ENCODE peak calls at places on chromosomes 11 and 22, in nine cellular contexts. One of them, this sample, is unnamed.

GRCh38 chr11:108818971-108819370 is 154.1 kb downstream of the DDX10 start:
- DNase-seq in CD8-positive, alpha-beta memory T cell: no peak
- DNase-seq in stimulated activated CD8-positive, alpha-beta memory T cell treated with anti-CD3 and anti-CD28 coated beads, Interleukin-4, amount 100 ng/mL, for 1 hour: no peak
- DNase-seq in EL: no peak
- DNase-seq in HS-27A: no peak
- DNase-seq in bronchial epithelial cell: no peak
- DNase-seq in activated T-cell treated with anti-CD3 and anti-CD28 coated beads for 1 hour: no peak
- DNase-seq in dermis blood vessel endothelial cell: no peak
- DNase-seq in activated CD4-positive, CD25-positive, alpha-beta regulatory T cell: no peak
- DNase-seq in this sample: no peak

GRCh38 chr11:111603633-111604130 is 1.4 kb downstream of the SIK2 start:
- DNase-seq in bronchial epithelial cell: peak
- DNase-seq in activated T-cell treated with anti-CD3 and anti-CD28 coated beads for 1 hour: no peak
- DNase-seq in activated CD4-positive, CD25-positive, alpha-beta regulatory T cell: no peak
- DNase-seq in stimulated activated CD8-positive, alpha-beta memory T cell treated with anti-CD3 and anti-CD28 coated beads, Interleukin-4, amount 100 ng/mL, for 1 hour: no peak
- DNase-seq in EL: peak
- DNase-seq in CD8-positive, alpha-beta memory T cell: no peak
- DNase-seq in HS-27A: no peak
- DNase-seq in dermis blood vessel endothelial cell: peak
- DNase-seq in this sample: no peak

GRCh38 chr11:92775277-92775676 is 194.2 kb upstream of the MTNR1B start:
- DNase-seq in EL: no peak
- DNase-seq in stimulated activated CD8-positive, alpha-beta memory T cell treated with anti-CD3 and anti-CD28 coated beads, Interleukin-4, amount 100 ng/mL, for 1 hour: no peak
- DNase-seq in dermis blood vessel endothelial cell: no peak
- DNase-seq in CD8-positive, alpha-beta memory T cell: no peak
- DNase-seq in HS-27A: no peak
- DNase-seq in bronchial epithelial cell: no peak
- DNase-seq in activated CD4-positive, CD25-positive, alpha-beta regulatory T cell: no peak
- DNase-seq in activated T-cell treated with anti-CD3 and anti-CD28 coated beads for 1 hour: no peak
- DNase-seq in this sample: no peak

GRCh38 chr11:100676901-100677300 is 10.2 kb upstream of the ARHGAP42 start:
- DNase-seq in dermis blood vessel endothelial cell: no peak
- DNase-seq in activated T-cell treated with anti-CD3 and anti-CD28 coated beads for 1 hour: no peak
- DNase-seq in CD8-positive, alpha-beta memory T cell: no peak
- DNase-seq in HS-27A: no peak
- DNase-seq in bronchial epithelial cell: peak
- DNase-seq in EL: no peak
- DNase-seq in stimulated activated CD8-positive, alpha-beta memory T cell treated with anti-CD3 and anti-CD28 coated beads, Interleukin-4, amount 100 ng/mL, for 1 hour: no peak
- DNase-seq in activated CD4-positive, CD25-positive, alpha-beta regulatory T cell: no peak
- DNase-seq in this sample: no peak

GRCh38 chr11:96794152-96794551 is 404.3 kb downstream of the JRKL start:
- DNase-seq in stimulated activated CD8-positive, alpha-beta memory T cell treated with anti-CD3 and anti-CD28 coated beads, Interleukin-4, amount 100 ng/mL, for 1 hour: no peak
- DNase-seq in CD8-positive, alpha-beta memory T cell: no peak
- DNase-seq in dermis blood vessel endothelial cell: no peak
- DNase-seq in activated T-cell treated with anti-CD3 and anti-CD28 coated beads for 1 hour: no peak
- DNase-seq in EL: peak
- DNase-seq in HS-27A: no peak
- DNase-seq in bronchial epithelial cell: no peak
- DNase-seq in activated CD4-positive, CD25-positive, alpha-beta regulatory T cell: no peak
- DNase-seq in this sample: no peak

GRCh38 chr11:66011239-66011784 is 496 bp upstream of the CST6 start:
- DNase-seq in HS-27A: no peak
- DNase-seq in EL: peak
- DNase-seq in activated T-cell treated with anti-CD3 and anti-CD28 coated beads for 1 hour: no peak
- DNase-seq in dermis blood vessel endothelial cell: no peak
- DNase-seq in bronchial epithelial cell: peak
- DNase-seq in CD8-positive, alpha-beta memory T cell: no peak
- DNase-seq in activated CD4-positive, CD25-positive, alpha-beta regulatory T cell: no peak
- DNase-seq in stimulated activated CD8-positive, alpha-beta memory T cell treated with anti-CD3 and anti-CD28 coated beads, Interleukin-4, amount 100 ng/mL, for 1 hour: no peak
- DNase-seq in this sample: no peak

GRCh38 chr22:32801436-32802290 is at the start of gene TIMP3:
- DNase-seq in HS-27A: no peak
- DNase-seq in bronchial epithelial cell: no peak
- DNase-seq in stimulated activated CD8-positive, alpha-beta memory T cell treated with anti-CD3 and anti-CD28 coated beads, Interleukin-4, amount 100 ng/mL, for 1 hour: no peak
- DNase-seq in EL: peak
- DNase-seq in activated CD4-positive, CD25-positive, alpha-beta regulatory T cell: no peak
- DNase-seq in dermis blood vessel endothelial cell: peak
- DNase-seq in activated T-cell treated with anti-CD3 and anti-CD28 coated beads for 1 hour: no peak
- DNase-seq in CD8-positive, alpha-beta memory T cell: no peak
- DNase-seq in this sample: peak

GRCh38 chr11:72113170-72113808 is 794 bp upstream of the ANAPC15 start:
- DNase-seq in activated CD4-positive, CD25-positive, alpha-beta regulatory T cell: no peak
- DNase-seq in activated T-cell treated with anti-CD3 and anti-CD28 coated beads for 1 hour: no peak
- DNase-seq in dermis blood vessel endothelial cell: no peak
- DNase-seq in CD8-positive, alpha-beta memory T cell: no peak
- DNase-seq in EL: peak
- DNase-seq in HS-27A: no peak
- DNase-seq in bronchial epithelial cell: peak
- DNase-seq in stimulated activated CD8-positive, alpha-beta memory T cell treated with anti-CD3 and anti-CD28 coated beads, Interleukin-4, amount 100 ng/mL, for 1 hour: no peak
- DNase-seq in this sample: no peak

GRCh38 chr11:68438658-68439259 is 21.8 kb upstream of the PPP6R3 start:
- DNase-seq in bronchial epithelial cell: no peak
- DNase-seq in dermis blood vessel endothelial cell: no peak
- DNase-seq in EL: no peak
- DNase-seq in activated T-cell treated with anti-CD3 and anti-CD28 coated beads for 1 hour: no peak
- DNase-seq in HS-27A: no peak
- DNase-seq in stimulated activated CD8-positive, alpha-beta memory T cell treated with anti-CD3 and anti-CD28 coated beads, Interleukin-4, amount 100 ng/mL, for 1 hour: no peak
- DNase-seq in activated CD4-positive, CD25-positive, alpha-beta regulatory T cell: no peak
- DNase-seq in CD8-positive, alpha-beta memory T cell: no peak
- DNase-seq in this sample: no peak

GRCh38 chr11:94805994-94806393 is 37.8 kb downstream of the AMOTL1 start:
- DNase-seq in bronchial epithelial cell: no peak
- DNase-seq in stimulated activated CD8-positive, alpha-beta memory T cell treated with anti-CD3 and anti-CD28 coated beads, Interleukin-4, amount 100 ng/mL, for 1 hour: no peak
- DNase-seq in activated T-cell treated with anti-CD3 and anti-CD28 coated beads for 1 hour: no peak
- DNase-seq in HS-27A: no peak
- DNase-seq in activated CD4-positive, CD25-positive, alpha-beta regulatory T cell: no peak
- DNase-seq in dermis blood vessel endothelial cell: no peak
- DNase-seq in CD8-positive, alpha-beta memory T cell: no peak
- DNase-seq in EL: no peak
- DNase-seq in this sample: no peak

GRCh38 chr11:119586181-119586580 is 142.8 kb downstream of the NECTIN1 start:
- DNase-seq in HS-27A: no peak
- DNase-seq in CD8-positive, alpha-beta memory T cell: no peak
- DNase-seq in stimulated activated CD8-positive, alpha-beta memory T cell treated with anti-CD3 and anti-CD28 coated beads, Interleukin-4, amount 100 ng/mL, for 1 hour: no peak
- DNase-seq in bronchial epithelial cell: peak
- DNase-seq in activated T-cell treated with anti-CD3 and anti-CD28 coated beads for 1 hour: no peak
- DNase-seq in activated CD4-positive, CD25-positive, alpha-beta regulatory T cell: no peak
- DNase-seq in dermis blood vessel endothelial cell: no peak
- DNase-seq in EL: no peak
- DNase-seq in this sample: no peak

GRCh38 chr22:32020117-32020516 is 22.9 kb upstream of the SLC5A1 start:
- DNase-seq in activated CD4-positive, CD25-positive, alpha-beta regulatory T cell: no peak
- DNase-seq in EL: peak
- DNase-seq in CD8-positive, alpha-beta memory T cell: no peak
- DNase-seq in dermis blood vessel endothelial cell: peak
- DNase-seq in activated T-cell treated with anti-CD3 and anti-CD28 coated beads for 1 hour: no peak
- DNase-seq in bronchial epithelial cell: peak
- DNase-seq in stimulated activated CD8-positive, alpha-beta memory T cell treated with anti-CD3 and anti-CD28 coated beads, Interleukin-4, amount 100 ng/mL, for 1 hour: no peak
- DNase-seq in HS-27A: peak
- DNase-seq in this sample: no peak

GRCh38 chr11:100932474-100933100 is 197.0 kb downstream of the PGR start:
- DNase-seq in dermis blood vessel endothelial cell: peak
- DNase-seq in activated T-cell treated with anti-CD3 and anti-CD28 coated beads for 1 hour: no peak
- DNase-seq in CD8-positive, alpha-beta memory T cell: no peak
- DNase-seq in activated CD4-positive, CD25-positive, alpha-beta regulatory T cell: no peak
- DNase-seq in HS-27A: no peak
- DNase-seq in stimulated activated CD8-positive, alpha-beta memory T cell treated with anti-CD3 and anti-CD28 coated beads, Interleukin-4, amount 100 ng/mL, for 1 hour: no peak
- DNase-seq in bronchial epithelial cell: peak
- DNase-seq in EL: peak
- DNase-seq in this sample: peak

GRCh38 chr11:89495951-89496350 is 4.8 kb upstream of the NOX4 start:
- DNase-seq in dermis blood vessel endothelial cell: peak
- DNase-seq in bronchial epithelial cell: peak
- DNase-seq in CD8-positive, alpha-beta memory T cell: no peak
- DNase-seq in EL: peak
- DNase-seq in stimulated activated CD8-positive, alpha-beta memory T cell treated with anti-CD3 and anti-CD28 coated beads, Interleukin-4, amount 100 ng/mL, for 1 hour: no peak
- DNase-seq in HS-27A: peak
- DNase-seq in activated T-cell treated with anti-CD3 and anti-CD28 coated beads for 1 hour: no peak
- DNase-seq in activated CD4-positive, CD25-positive, alpha-beta regulatory T cell: no peak
- DNase-seq in this sample: no peak

GRCh38 chr11:115552151-115552550 is 47.9 kb upstream of the CADM1 start:
- DNase-seq in stimulated activated CD8-positive, alpha-beta memory T cell treated with anti-CD3 and anti-CD28 coated beads, Interleukin-4, amount 100 ng/mL, for 1 hour: no peak
- DNase-seq in dermis blood vessel endothelial cell: no peak
- DNase-seq in CD8-positive, alpha-beta memory T cell: no peak
- DNase-seq in EL: no peak
- DNase-seq in bronchial epithelial cell: no peak
- DNase-seq in activated T-cell treated with anti-CD3 and anti-CD28 coated beads for 1 hour: no peak
- DNase-seq in HS-27A: no peak
- DNase-seq in activated CD4-positive, CD25-positive, alpha-beta regulatory T cell: no peak
- DNase-seq in this sample: peak

GRCh38 chr11:5232150-5232549 is 2.1 kb downstream of the HBD start:
- DNase-seq in dermis blood vessel endothelial cell: no peak
- DNase-seq in stimulated activated CD8-positive, alpha-beta memory T cell treated with anti-CD3 and anti-CD28 coated beads, Interleukin-4, amount 100 ng/mL, for 1 hour: no peak
- DNase-seq in EL: no peak
- DNase-seq in activated CD4-positive, CD25-positive, alpha-beta regulatory T cell: no peak
- DNase-seq in CD8-positive, alpha-beta memory T cell: no peak
- DNase-seq in activated T-cell treated with anti-CD3 and anti-CD28 coated beads for 1 hour: no peak
- DNase-seq in bronchial epithelial cell: no peak
- DNase-seq in HS-27A: no peak
- DNase-seq in this sample: no peak

GRCh38 chr11:16780698-16781550 is 42.5 kb downstream of the C11orf58 start:
- DNase-seq in stimulated activated CD8-positive, alpha-beta memory T cell treated with anti-CD3 and anti-CD28 coated beads, Interleukin-4, amount 100 ng/mL, for 1 hour: no peak
- DNase-seq in CD8-positive, alpha-beta memory T cell: no peak
- DNase-seq in bronchial epithelial cell: no peak
- DNase-seq in dermis blood vessel endothelial cell: no peak
- DNase-seq in activated T-cell treated with anti-CD3 and anti-CD28 coated beads for 1 hour: no peak
- DNase-seq in activated CD4-positive, CD25-positive, alpha-beta regulatory T cell: no peak
- DNase-seq in EL: no peak
- DNase-seq in HS-27A: no peak
- DNase-seq in this sample: no peak

GRCh38 chr11:72617080-72617744 is 57.0 kb downstream of the PDE2A start:
- DNase-seq in activated CD4-positive, CD25-positive, alpha-beta regulatory T cell: no peak
- DNase-seq in bronchial epithelial cell: no peak
- DNase-seq in CD8-positive, alpha-beta memory T cell: no peak
- DNase-seq in dermis blood vessel endothelial cell: no peak
- DNase-seq in stimulated activated CD8-positive, alpha-beta memory T cell treated with anti-CD3 and anti-CD28 coated beads, Interleukin-4, amount 100 ng/mL, for 1 hour: no peak
- DNase-seq in EL: peak
- DNase-seq in activated T-cell treated with anti-CD3 and anti-CD28 coated beads for 1 hour: no peak
- DNase-seq in HS-27A: no peak
- DNase-seq in this sample: no peak

GRCh38 chr11:72454791-72455190 is 20.5 kb upstream of the CLPB start:
- DNase-seq in activated T-cell treated with anti-CD3 and anti-CD28 coated beads for 1 hour: no peak
- DNase-seq in stimulated activated CD8-positive, alpha-beta memory T cell treated with anti-CD3 and anti-CD28 coated beads, Interleukin-4, amount 100 ng/mL, for 1 hour: no peak
- DNase-seq in activated CD4-positive, CD25-positive, alpha-beta regulatory T cell: no peak
- DNase-seq in EL: no peak
- DNase-seq in bronchial epithelial cell: no peak
- DNase-seq in dermis blood vessel endothelial cell: no peak
- DNase-seq in HS-27A: no peak
- DNase-seq in CD8-positive, alpha-beta memory T cell: no peak
- DNase-seq in this sample: no peak

GRCh38 chr11:127962416-127962815 is 624.9 kb downstream of the ETS1 start:
- DNase-seq in EL: no peak
- DNase-seq in activated T-cell treated with anti-CD3 and anti-CD28 coated beads for 1 hour: no peak
- DNase-seq in bronchial epithelial cell: no peak
- DNase-seq in HS-27A: no peak
- DNase-seq in stimulated activated CD8-positive, alpha-beta memory T cell treated with anti-CD3 and anti-CD28 coated beads, Interleukin-4, amount 100 ng/mL, for 1 hour: no peak
- DNase-seq in dermis blood vessel endothelial cell: no peak
- DNase-seq in activated CD4-positive, CD25-positive, alpha-beta regulatory T cell: no peak
- DNase-seq in CD8-positive, alpha-beta memory T cell: no peak
- DNase-seq in this sample: no peak

GRCh38 chr22:46289244-46289891 is 7.3 kb upstream of the GTSE1 start:
- DNase-seq in HS-27A: no peak
- DNase-seq in activated T-cell treated with anti-CD3 and anti-CD28 coated beads for 1 hour: no peak
- DNase-seq in activated CD4-positive, CD25-positive, alpha-beta regulatory T cell: no peak
- DNase-seq in dermis blood vessel endothelial cell: no peak
- DNase-seq in bronchial epithelial cell: no peak
- DNase-seq in CD8-positive, alpha-beta memory T cell: no peak
- DNase-seq in stimulated activated CD8-positive, alpha-beta memory T cell treated with anti-CD3 and anti-CD28 coated beads, Interleukin-4, amount 100 ng/mL, for 1 hour: no peak
- DNase-seq in EL: no peak
- DNase-seq in this sample: no peak

GRCh38 chr11:118305726-118306125 is 1.2 kb downstream of the CD3E start:
- DNase-seq in activated T-cell treated with anti-CD3 and anti-CD28 coated beads for 1 hour: peak
- DNase-seq in HS-27A: no peak
- DNase-seq in stimulated activated CD8-positive, alpha-beta memory T cell treated with anti-CD3 and anti-CD28 coated beads, Interleukin-4, amount 100 ng/mL, for 1 hour: no peak
- DNase-seq in bronchial epithelial cell: no peak
- DNase-seq in dermis blood vessel endothelial cell: no peak
- DNase-seq in activated CD4-positive, CD25-positive, alpha-beta regulatory T cell: no peak
- DNase-seq in EL: no peak
- DNase-seq in CD8-positive, alpha-beta memory T cell: peak
- DNase-seq in this sample: no peak

GRCh38 chr11:57318178-57318577 is 6.6 kb downstream of the TNKS1BP1 start:
- DNase-seq in dermis blood vessel endothelial cell: peak
- DNase-seq in HS-27A: no peak
- DNase-seq in activated T-cell treated with anti-CD3 and anti-CD28 coated beads for 1 hour: no peak
- DNase-seq in activated CD4-positive, CD25-positive, alpha-beta regulatory T cell: no peak
- DNase-seq in bronchial epithelial cell: no peak
- DNase-seq in CD8-positive, alpha-beta memory T cell: no peak
- DNase-seq in stimulated activated CD8-positive, alpha-beta memory T cell treated with anti-CD3 and anti-CD28 coated beads, Interleukin-4, amount 100 ng/mL, for 1 hour: no peak
- DNase-seq in EL: no peak
- DNase-seq in this sample: peak

GRCh38 chr11:20530942-20531703 is 68.3 kb upstream of the SLC6A5 start:
- DNase-seq in activated T-cell treated with anti-CD3 and anti-CD28 coated beads for 1 hour: no peak
- DNase-seq in activated CD4-positive, CD25-positive, alpha-beta regulatory T cell: no peak
- DNase-seq in EL: no peak
- DNase-seq in stimulated activated CD8-positive, alpha-beta memory T cell treated with anti-CD3 and anti-CD28 coated beads, Interleukin-4, amount 100 ng/mL, for 1 hour: no peak
- DNase-seq in CD8-positive, alpha-beta memory T cell: no peak
- DNase-seq in bronchial epithelial cell: no peak
- DNase-seq in HS-27A: no peak
- DNase-seq in dermis blood vessel endothelial cell: no peak
- DNase-seq in this sample: no peak

GRCh38 chr22:44550666-44551491 is 52.8 kb upstream of the RTL6 start:
- DNase-seq in stimulated activated CD8-positive, alpha-beta memory T cell treated with anti-CD3 and anti-CD28 coated beads, Interleukin-4, amount 100 ng/mL, for 1 hour: no peak
- DNase-seq in activated CD4-positive, CD25-positive, alpha-beta regulatory T cell: no peak
- DNase-seq in CD8-positive, alpha-beta memory T cell: peak
- DNase-seq in bronchial epithelial cell: no peak
- DNase-seq in activated T-cell treated with anti-CD3 and anti-CD28 coated beads for 1 hour: no peak
- DNase-seq in HS-27A: no peak
- DNase-seq in EL: peak
- DNase-seq in dermis blood vessel endothelial cell: peak
- DNase-seq in this sample: no peak

GRCh38 chr22:31083377-31083768 is 2.3 kb downstream of the SMTN start:
- DNase-seq in dermis blood vessel endothelial cell: no peak
- DNase-seq in stimulated activated CD8-positive, alpha-beta memory T cell treated with anti-CD3 and anti-CD28 coated beads, Interleukin-4, amount 100 ng/mL, for 1 hour: no peak
- DNase-seq in bronchial epithelial cell: no peak
- DNase-seq in activated T-cell treated with anti-CD3 and anti-CD28 coated beads for 1 hour: no peak
- DNase-seq in HS-27A: no peak
- DNase-seq in activated CD4-positive, CD25-positive, alpha-beta regulatory T cell: no peak
- DNase-seq in EL: no peak
- DNase-seq in CD8-positive, alpha-beta memory T cell: no peak
- DNase-seq in this sample: no peak

GRCh38 chr11:221998-222789 is 13.9 kb downstream of the SIRT3 start:
- DNase-seq in HS-27A: no peak
- DNase-seq in bronchial epithelial cell: no peak
- DNase-seq in CD8-positive, alpha-beta memory T cell: no peak
- DNase-seq in dermis blood vessel endothelial cell: no peak
- DNase-seq in activated CD4-positive, CD25-positive, alpha-beta regulatory T cell: no peak
- DNase-seq in EL: no peak
- DNase-seq in stimulated activated CD8-positive, alpha-beta memory T cell treated with anti-CD3 and anti-CD28 coated beads, Interleukin-4, amount 100 ng/mL, for 1 hour: no peak
- DNase-seq in activated T-cell treated with anti-CD3 and anti-CD28 coated beads for 1 hour: no peak
- DNase-seq in this sample: no peak

GRCh38 chr11:36196476-36197099 is 92.6 kb downstream of the COMMD9 start:
- DNase-seq in dermis blood vessel endothelial cell: no peak
- DNase-seq in HS-27A: no peak
- DNase-seq in stimulated activated CD8-positive, alpha-beta memory T cell treated with anti-CD3 and anti-CD28 coated beads, Interleukin-4, amount 100 ng/mL, for 1 hour: no peak
- DNase-seq in EL: no peak
- DNase-seq in bronchial epithelial cell: no peak
- DNase-seq in activated T-cell treated with anti-CD3 and anti-CD28 coated beads for 1 hour: no peak
- DNase-seq in activated CD4-positive, CD25-positive, alpha-beta regulatory T cell: no peak
- DNase-seq in CD8-positive, alpha-beta memory T cell: no peak
- DNase-seq in this sample: peak

GRCh38 chr11:66478823-66479740 is 1.2 kb upstream of the DPP3 start:
- DNase-seq in HS-27A: no peak
- DNase-seq in EL: peak
- DNase-seq in dermis blood vessel endothelial cell: peak
- DNase-seq in bronchial epithelial cell: peak
- DNase-seq in stimulated activated CD8-positive, alpha-beta memory T cell treated with anti-CD3 and anti-CD28 coated beads, Interleukin-4, amount 100 ng/mL, for 1 hour: no peak
- DNase-seq in activated CD4-positive, CD25-positive, alpha-beta regulatory T cell: no peak
- DNase-seq in activated T-cell treated with anti-CD3 and anti-CD28 coated beads for 1 hour: peak
- DNase-seq in CD8-positive, alpha-beta memory T cell: no peak
- DNase-seq in this sample: peak

GRCh38 chr11:31340903-31341572 is 28.5 kb downstream of the DCDC1 start:
- DNase-seq in activated CD4-positive, CD25-positive, alpha-beta regulatory T cell: no peak
- DNase-seq in bronchial epithelial cell: peak
- DNase-seq in dermis blood vessel endothelial cell: peak
- DNase-seq in activated T-cell treated with anti-CD3 and anti-CD28 coated beads for 1 hour: no peak
- DNase-seq in CD8-positive, alpha-beta memory T cell: no peak
- DNase-seq in EL: peak
- DNase-seq in stimulated activated CD8-positive, alpha-beta memory T cell treated with anti-CD3 and anti-CD28 coated beads, Interleukin-4, amount 100 ng/mL, for 1 hour: no peak
- DNase-seq in HS-27A: no peak
- DNase-seq in this sample: peak

GRCh38 chr11:67275606-67276409 is 9.5 kb downstream of the GRK2 start:
- DNase-seq in EL: no peak
- DNase-seq in bronchial epithelial cell: no peak
- DNase-seq in activated T-cell treated with anti-CD3 and anti-CD28 coated beads for 1 hour: no peak
- DNase-seq in stimulated activated CD8-positive, alpha-beta memory T cell treated with anti-CD3 and anti-CD28 coated beads, Interleukin-4, amount 100 ng/mL, for 1 hour: no peak
- DNase-seq in CD8-positive, alpha-beta memory T cell: no peak
- DNase-seq in activated CD4-positive, CD25-positive, alpha-beta regulatory T cell: no peak
- DNase-seq in dermis blood vessel endothelial cell: no peak
- DNase-seq in HS-27A: no peak
- DNase-seq in this sample: no peak